ENCODE peak calls at places on chromosome 16, in seven cellular contexts. G is NCI-H524 treated with DMSO at 0.1 percent for 48 hours; I is DMS 273 treated with DMSO at 0.1 percent for 48 hours; E is activated CD4-positive, alpha-beta T cell treated with anti-CD3 and anti-CD28 coated beads, Interleukin-2, amount 50 U/mL, for 1 hour; Y is kidney glomerular epithelial cell; B is NCI-H1417; T is progenitor cell of endocrine pancreas. H is an unnamed sample.

GRCh38 chr16:81473066-81473488 is 28.5 kb downstream of the CMIP start:
- DNase-seq in G (no peak), I (no peak), E (no peak), Y (no peak), B (no peak), T (no peak), H (no peak)

GRCh38 chr16:46673320-46674013 is 15.5 kb downstream of the VPS35 start:
- DNase-seq in G (peak), I (peak), E (peak), Y (peak), B (peak), T (peak), H (peak)

GRCh38 chr16:2243031-2243528 is 6.8 kb downstream of the DNASE1L2 start:
- DNase-seq in G (no peak), I (no peak), E (no peak), Y (no peak), B (no peak), T (no peak), H (no peak)

GRCh38 chr16:11580451-11581086 is 6.2 kb downstream of the LITAF start:
- DNase-seq in G (no peak), I (no peak), E (no peak), Y (no peak), B (no peak), T (no peak), H (no peak)

GRCh38 chr16:51636913-51637743 is 486.1 kb upstream of the SALL1 start:
- DNase-seq in G (no peak), I (no peak), E (no peak), Y (no peak), B (no peak), T (no peak), H (no peak)

GRCh38 chr16:12628526-12628925 is 175.2 kb downstream of the CPPED1 start:
- DNase-seq in G (no peak), I (no peak), E (no peak), Y (peak), B (no peak), T (no peak), H (no peak)

GRCh38 chr16:10321407-10322397 is 64.2 kb upstream of the ATF7IP2 start:
- DNase-seq in G (no peak), I (no peak), E (no peak), Y (no peak), B (no peak), T (no peak), H (no peak)

GRCh38 chr16:73840710-73841109 is 455.9 kb upstream of the PSMD7 start:
- DNase-seq in G (no peak), I (no peak), E (no peak), Y (no peak), B (no peak), T (no peak), H (no peak)

GRCh38 chr16:53433930-53434435 is 288 bp upstream of the RBL2 start:
- DNase-seq in G (no peak), I (no peak), E (peak), Y (peak), B (no peak), T (no peak), H (peak)

GRCh38 chr16:50371936-50372595 is 3.3 kb upstream of the BRD7 start:
- DNase-seq in G (no peak), I (no peak), E (no peak), Y (no peak), B (no peak), T (no peak), H (no peak)

GRCh38 chr16:53864819-53865491 is 161.0 kb downstream of the FTO start:
- DNase-seq in G (no peak), I (no peak), E (no peak), Y (no peak), B (peak), T (no peak), H (no peak)

GRCh38 chr16:90037202-90037765 is 18.0 kb upstream of the DBNDD1 start:
- DNase-seq in G (no peak), I (no peak), E (no peak), Y (no peak), B (no peak), T (no peak), H (no peak)

GRCh38 chr16:66696669-66697630 is at the start of gene CMTM4:
- DNase-seq in G (no peak), I (peak), E (peak), Y (peak), B (peak), T (peak), H (peak)

GRCh38 chr16:84042879-84043485 is 387 bp upstream of the SLC38A8 start:
- DNase-seq in G (no peak), I (no peak), E (no peak), Y (no peak), B (peak), T (no peak), H (no peak)

GRCh38 chr16:2708955-2709587 is 11.0 kb downstream of the PRSS27 start:
- DNase-seq in G (no peak), I (no peak), E (no peak), Y (no peak), B (no peak), T (no peak), H (no peak)

GRCh38 chr16:50411034-50411433 is 42.2 kb upstream of the BRD7 start:
- DNase-seq in G (no peak), I (no peak), E (no peak), Y (no peak), B (no peak), T (no peak), H (no peak)

GRCh38 chr16:80932725-80933124 is 74.0 kb downstream of the CMC2 start:
- DNase-seq in G (no peak), I (no peak), E (no peak), Y (no peak), B (peak), T (no peak), H (no peak)

GRCh38 chr16:10970065-10970464 is 25.7 kb downstream of the CLEC16A start:
- DNase-seq in G (no peak), I (no peak), E (no peak), Y (no peak), B (no peak), T (no peak), H (no peak)

GRCh38 chr16:84449156-84450140 is 55.0 kb downstream of the MEAK7 start:
- DNase-seq in G (no peak), I (no peak), E (no peak), Y (no peak), B (peak), T (no peak), H (no peak)

GRCh38 chr16:83744521-83744981 is 63.2 kb upstream of the HSBP1 start:
- DNase-seq in G (no peak), I (no peak), E (no peak), Y (peak), B (no peak), T (no peak), H (no peak)

GRCh38 chr16:72236866-72237265 is 64.9 kb upstream of the PMFBP1 start:
- DNase-seq in G (no peak), I (no peak), E (no peak), Y (no peak), B (no peak), T (no peak), H (no peak)

GRCh38 chr16:87363771-87364476 is 19.7 kb downstream of the FBXO31 start:
- DNase-seq in G (peak), I (peak), E (no peak), Y (no peak), B (peak), T (no peak), H (no peak)

GRCh38 chr16:77290451-77291110 is 91.4 kb downstream of the SYCE1L start:
- DNase-seq in G (no peak), I (no peak), E (no peak), Y (peak), B (peak), T (no peak), H (no peak)

GRCh38 chr16:22813946-22814325 is at the start of gene HS3ST2:
- DNase-seq in G (no peak), I (peak), E (no peak), Y (no peak), B (no peak), T (peak), H (no peak)

GRCh38 chr16:8641671-8642070 is 20.2 kb downstream of the METTL22 start:
- DNase-seq in G (no peak), I (no peak), E (no peak), Y (no peak), B (no peak), T (no peak), H (no peak)

GRCh38 chr16:2054543-2055245 is 6.9 kb downstream of the TSC2 start:
- DNase-seq in G (no peak), I (no peak), E (no peak), Y (no peak), B (peak), T (no peak), H (no peak)

GRCh38 chr16:66954097-66954659 is 6.9 kb upstream of the CES3 start:
- DNase-seq in G (peak), I (peak), E (peak), Y (peak), B (peak), T (peak), H (peak)

GRCh38 chr16:78884199-78884598 is 716.3 kb downstream of the MAF start:
- DNase-seq in G (no peak), I (no peak), E (no peak), Y (no peak), B (no peak), T (no peak), H (no peak)

GRCh38 chr16:58331024-58331707 is 36.3 kb upstream of the PRSS54 start:
- DNase-seq in G (peak), I (peak), E (no peak), Y (no peak), B (no peak), T (peak), H (no peak)

GRCh38 chr16:181668-182021 is 1.4 kb downstream of the HBQ1 start:
- DNase-seq in G (no peak), I (no peak), E (no peak), Y (no peak), B (no peak), T (no peak), H (no peak)

GRCh38 chr16:73031155-73031866 is 16.6 kb downstream of the ZFHX3 start:
- DNase-seq in G (no peak), I (no peak), E (no peak), Y (no peak), B (no peak), T (no peak), H (no peak)

GRCh38 chr16:57277586-57277985 is 6.9 kb downstream of the PLLP start:
- DNase-seq in G (no peak), I (no peak), E (peak), Y (peak), B (no peak), T (no peak), H (peak)

GRCh38 chr16:84687715-84688114 is 12.1 kb upstream of the USP10 start:
- DNase-seq in G (no peak), I (no peak), E (no peak), Y (peak), B (no peak), T (no peak), H (no peak)

GRCh38 chr16:63890072-63890471 is 1231.8 kb downstream of the CDH11 start:
- DNase-seq in G (no peak), I (no peak), E (no peak), Y (peak), B (no peak), T (no peak), H (no peak)

H was measured in effector memory CD8-positive, alpha-beta T cell.